ENCODE peak calls at places on chromosome 12, in seven cellular contexts. E is nephron progenitor cell, U is foreskin fibroblast, C is Calu3, V is GM12865, A is mesothelial cell of epicardium, R is type B pancreatic cell. I is an unnamed sample.

GRCh38 chr12:27907766-27908165 is 64.8 kb downstream of the PTHLH start:
- DNase-seq in E (no peak), U (no peak), C (no peak), V (no peak), A (no peak), R (no peak), I (no peak)

GRCh38 chr12:26810330-26810729 is 22.7 kb downstream of the ITPR2 start:
- DNase-seq in E (no peak), U (peak), C (no peak), V (no peak), A (no peak), R (no peak), I (peak)

GRCh38 chr12:52865090-52865944 is 16.5 kb upstream of the KRT78 start:
- DNase-seq in E (peak), U (peak), C (peak), V (peak), A (peak), R (no peak), I (peak)

GRCh38 chr12:56839489-56840442 is 76.6 kb downstream of the HSD17B6 start:
- DNase-seq in E (peak), U (peak), C (peak), V (peak), A (no peak), R (no peak), I (peak)

GRCh38 chr12:110253176-110253575 is 27.9 kb upstream of the ATP2A2 start:
- DNase-seq in E (no peak), U (peak), C (no peak), V (no peak), A (no peak), R (no peak), I (no peak)

GRCh38 chr12:104649217-104649834 is 192.6 kb downstream of the CHST11 start:
- DNase-seq in E (no peak), U (no peak), C (no peak), V (no peak), A (no peak), R (no peak), I (no peak)

GRCh38 chr12:131511391-131511802 is 199.5 kb upstream of the SFSWAP start:
- DNase-seq in E (no peak), U (no peak), C (no peak), V (peak), A (no peak), R (no peak), I (peak)

GRCh38 chr12:22284871-22285270 is 49.6 kb downstream of the ST8SIA1 start:
- DNase-seq in E (no peak), U (no peak), C (no peak), V (no peak), A (no peak), R (no peak), I (no peak)

GRCh38 chr12:57012600-57013465 is 3.5 kb downstream of the TAC3 start:
- DNase-seq in E (no peak), U (no peak), C (no peak), V (peak), A (no peak), R (no peak), I (no peak)

GRCh38 chr12:88579941-88580871 is at the start of gene KITLG:
- DNase-seq in E (peak), U (peak), C (peak), V (peak), A (peak), R (peak), I (peak)
- TF ChIP-seq CTCF in E (no peak), U (peak), C (no peak), V (no peak), A (no peak), R (peak), I (no peak)

GRCh38 chr12:28973491-28973890 is 175.6 kb upstream of the FAR2 start:
- DNase-seq in E (no peak), U (no peak), C (no peak), V (no peak), A (no peak), R (no peak), I (no peak)

GRCh38 chr12:28974166-28974565 is 174.9 kb upstream of the FAR2 start:
- DNase-seq in E (no peak), U (no peak), C (no peak), V (peak), A (no peak), R (no peak), I (no peak)

GRCh38 chr12:28974890-28975289 is 174.2 kb upstream of the FAR2 start:
- DNase-seq in E (no peak), U (no peak), C (no peak), V (no peak), A (no peak), R (no peak), I (no peak)

GRCh38 chr12:28975564-28976340 is 173.3 kb upstream of the FAR2 start:
- DNase-seq in E (no peak), U (no peak), C (no peak), V (no peak), A (no peak), R (no peak), I (no peak)
- TF ChIP-seq CTCF in E (no peak), U (no peak), C (no peak), V (no peak), A (no peak), R (no peak), I (no peak)

GRCh38 chr12:94139816-94140215 is 8.6 kb upstream of the PLXNC1 start:
- DNase-seq in E (no peak), U (no peak), C (no peak), V (no peak), A (no peak), R (no peak), I (no peak)

GRCh38 chr12:94141004-94141764 is 7.2 kb upstream of the PLXNC1 start:
- DNase-seq in E (no peak), U (no peak), C (no peak), V (no peak), A (no peak), R (no peak), I (no peak)

GRCh38 chr12:94143444-94143843 is 4.9 kb upstream of the PLXNC1 start:
- DNase-seq in E (no peak), U (no peak), C (no peak), V (no peak), A (no peak), R (no peak), I (no peak)

GRCh38 chr12:94141892-94142291 is 6.5 kb upstream of the PLXNC1 start:
- DNase-seq in E (no peak), U (no peak), C (no peak), V (no peak), A (no peak), R (no peak), I (no peak)

DNA sequence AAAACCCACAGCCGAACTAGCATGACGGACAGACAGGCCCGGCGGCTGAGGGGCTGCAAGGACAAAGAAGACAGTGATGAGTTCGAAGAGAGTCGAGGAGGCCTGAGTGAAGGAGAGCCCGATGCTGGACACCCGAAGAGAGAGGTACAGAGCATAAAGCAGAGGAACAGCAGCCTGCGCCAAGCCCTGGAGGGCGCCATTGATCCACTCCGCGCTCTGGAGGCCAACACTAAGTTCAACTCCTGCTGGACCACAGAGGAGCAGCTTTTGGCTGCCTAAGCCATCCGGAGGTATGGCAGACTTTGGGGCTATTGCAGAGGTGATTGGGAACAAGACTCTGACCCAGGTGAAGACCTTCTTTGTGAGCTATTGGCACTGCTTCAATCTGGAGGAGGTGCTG is 7.8 kb upstream of the PLXNC1 start:
- DNase-seq in E (peak), U (no peak), C (no peak), V (peak), A (no peak), R (no peak), I (peak)
- TF ChIP-seq CTCF in E (peak), U (peak), C (no peak), V (peak), A (no peak), R (peak), I (no peak)

GRCh38 chr12:48183876-48184548 is 568 bp downstream of the CCDC184 start:
- DNase-seq in E (peak), U (no peak), C (peak), V (no peak), A (no peak), R (no peak), I (peak)

GRCh38 chr12:48184549-48184922 is 1.1 kb downstream of the CCDC184 start:
- DNase-seq in E (peak), U (no peak), C (no peak), V (no peak), A (no peak), R (no peak), I (peak)

GRCh38 chr12:48185181-48185919 is 1.9 kb downstream of the CCDC184 start:
- DNase-seq in E (peak), U (peak), C (no peak), V (no peak), A (no peak), R (no peak), I (no peak)

GRCh38 chr12:48182659-48183058 is 785 bp upstream of the CCDC184 start:
- DNase-seq in E (no peak), U (no peak), C (no peak), V (no peak), A (no peak), R (no peak), I (no peak)

DNA sequence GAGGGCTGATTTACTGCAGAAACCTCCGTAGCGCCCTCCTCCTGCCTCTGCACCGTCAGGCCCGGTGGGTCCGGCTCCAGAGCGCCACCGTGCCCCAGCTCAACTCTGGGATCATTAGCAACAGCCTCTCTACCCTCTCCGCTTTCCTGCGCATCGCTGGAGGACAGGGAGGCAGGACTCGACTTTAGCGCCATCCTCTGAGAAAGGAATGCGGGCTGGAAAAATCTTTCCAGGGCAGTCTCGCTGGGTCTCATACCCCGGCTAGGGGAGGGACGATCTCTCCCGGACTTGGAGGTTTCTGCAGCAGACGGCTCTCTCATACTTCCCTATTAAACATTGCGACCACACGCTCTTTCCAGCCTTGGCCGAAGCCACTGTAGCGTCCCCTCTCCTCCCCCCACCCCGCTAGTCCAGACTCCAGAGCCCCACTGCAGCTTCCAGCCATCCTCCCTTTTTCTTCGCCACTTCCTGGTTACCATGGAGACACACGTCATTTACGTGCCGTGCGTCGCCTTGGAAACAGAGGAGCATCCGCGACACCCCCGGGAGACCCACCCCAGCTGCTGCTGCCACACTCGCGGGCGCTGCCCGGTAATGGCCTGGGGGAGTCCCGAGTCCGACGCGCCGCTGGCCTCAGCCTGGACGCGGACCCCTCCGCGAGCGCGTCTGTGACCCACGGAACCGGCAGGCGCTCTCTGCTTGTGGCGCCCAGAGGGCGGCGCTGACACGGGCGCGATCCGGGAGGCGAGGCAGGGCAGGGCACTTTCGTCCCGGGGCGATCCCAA is at the start of gene CCDC184:
- DNase-seq in E (peak), U (peak), C (peak), V (peak), A (peak), R (peak), I (peak)
- TF ChIP-seq CTCF in E (no peak), U (peak), C (no peak), V (peak), A (no peak), R (peak), I (no peak)

GRCh38 chr12:7642876-7643309 is 22.8 kb downstream of the APOBEC1 start:
- DNase-seq in E (peak), U (no peak), C (peak), V (peak), A (no peak), R (no peak), I (peak)
- TF ChIP-seq CTCF in E (peak), U (peak), C (no peak), V (peak), A (peak), R (peak), I (peak)

GRCh38 chr12:54680374-54680773 is 32.2 kb upstream of the DCD start:
- DNase-seq in E (peak), U (peak), C (peak), V (peak), A (no peak), R (no peak), I (peak)
- TF ChIP-seq CTCF in E (peak), U (peak), C (peak), V (peak), A (peak), R (peak), I (peak)

GRCh38 chr12:6235499-6235898 is 35.3 kb downstream of the CD9 start:
- DNase-seq in E (peak), U (no peak), C (no peak), V (no peak), A (peak), R (no peak), I (no peak)

GRCh38 chr12:6231359-6232268 is 31.4 kb downstream of the CD9 start:
- DNase-seq in E (no peak), U (peak), C (no peak), V (no peak), A (no peak), R (no peak), I (no peak)

GRCh38 chr12:6234214-6234613 is 34.0 kb downstream of the CD9 start:
- DNase-seq in E (no peak), U (peak), C (no peak), V (no peak), A (no peak), R (no peak), I (no peak)

GRCh38 chr12:6234906-6235305 is 34.7 kb downstream of the CD9 start:
- DNase-seq in E (no peak), U (no peak), C (no peak), V (no peak), A (no peak), R (no peak), I (no peak)

DNA sequence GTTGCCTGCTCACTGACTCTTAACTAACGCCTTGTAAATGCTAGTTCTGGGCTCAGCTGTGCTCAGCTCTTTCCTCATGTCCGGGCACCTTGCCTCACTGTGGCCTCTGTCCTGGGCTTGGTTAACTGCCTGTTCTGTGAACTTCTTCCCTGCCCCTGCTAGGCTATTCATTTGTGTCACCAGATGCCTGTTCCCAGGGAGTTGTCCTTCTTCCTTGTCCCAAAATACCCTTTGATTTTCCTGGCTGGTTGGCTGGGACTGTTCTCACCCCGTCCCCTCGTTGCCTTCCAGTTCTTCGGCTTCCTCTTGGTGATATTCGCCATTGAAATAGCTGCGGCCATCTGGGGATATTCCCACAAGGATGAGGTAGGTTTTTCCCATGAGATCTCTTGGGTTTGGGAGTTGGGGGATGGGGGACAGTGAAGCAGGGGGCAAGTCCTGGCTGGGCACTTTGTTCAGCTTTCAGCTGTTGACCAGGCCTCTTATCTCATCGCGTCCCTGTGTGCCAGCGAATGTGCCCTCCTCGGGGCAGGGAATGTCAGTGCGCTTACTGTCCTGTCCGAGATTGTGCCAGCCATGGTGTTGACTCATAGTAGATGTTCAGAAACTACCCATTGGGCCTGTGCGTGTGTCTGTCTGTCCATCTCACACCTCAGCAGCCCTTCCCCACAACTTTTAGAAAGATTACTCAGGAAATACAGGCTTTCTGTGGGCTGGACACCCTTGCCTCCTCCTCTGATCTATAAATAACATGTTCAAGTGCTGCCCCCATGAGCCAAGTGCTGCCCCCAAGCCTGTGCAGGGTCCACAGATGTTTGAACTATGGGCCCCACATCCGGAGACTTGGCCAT is 33.1 kb downstream of the CD9 start:
- DNase-seq in E (no peak), U (peak), C (no peak), V (no peak), A (no peak), R (no peak), I (no peak)
- TF ChIP-seq CTCF in E (no peak), U (no peak), C (no peak), V (no peak), A (no peak), R (no peak), I (no peak)